ENCODE peak calls at places on chromosomes 7 and 10, in five cellular contexts. Q is H1, V is HEK293T, Z is HepG2, F is NT2/D1. C is an unnamed sample.

GRCh38 chr10:132066812-132067211 is 1.1 kb downstream of the JAKMIP3 start:
- DNase-seq in Q (no peak), V (no peak), Z (no peak), F (no peak), C (no peak)

GRCh38 chr10:102782698-102783540 is 39.2 kb downstream of the WBP1L start:
- DNase-seq in Q (no peak), V (no peak), Z (no peak), F (no peak), C (no peak)

GRCh38 chr7:103989200-103989784 is at the start of gene RELN:
- DNase-seq in Q (no peak), V (peak; percentile 40), Z (peak; percentile 48), F (no peak), C (no peak)

GRCh38 chr10:34543716-34544115 is 271.4 kb downstream of the PARD3 start:
- DNase-seq in Q (no peak), V (no peak), Z (no peak), F (no peak), C (no peak)

GRCh38 chr10:132637477-132638129 is 100.0 kb downstream of the INPP5A start:
- DNase-seq in Q (no peak), V (peak; percentile 81), Z (peak; percentile 59), F (peak; percentile 40), C (peak; percentile 43)

GRCh38 chr7:82677064-82677463 is 233.5 kb upstream of the CACNA2D1 start:
- DNase-seq in Q (no peak), V (no peak), Z (no peak), F (no peak), C (no peak)

GRCh38 chr7:23018747-23019146 is 4.8 kb upstream of the HYCC1 start:
- DNase-seq in Q (no peak), V (no peak), Z (no peak), F (no peak), C (no peak)

GRCh38 chr7:127620406-127621233 is 2.7 kb upstream of the PAX4 start:
- DNase-seq in Q (no peak), V (no peak), Z (no peak), F (no peak), C (no peak)

GRCh38 chr7:147523056-147523455 is 1067.5 kb upstream of the C7orf33 start:
- DNase-seq in Q (no peak), V (no peak), Z (no peak), F (no peak), C (no peak)

GRCh38 chr10:89296227-89296648 is 5.6 kb upstream of the IFIT2 start:
- DNase-seq in Q (no peak), V (no peak), Z (no peak), F (no peak), C (no peak)

GRCh38 chr10:87751274-87751673 is 66.8 kb downstream of the ATAD1 start:
- DNase-seq in Q (no peak), V (no peak), Z (no peak), F (no peak), C (no peak)

GRCh38 chr10:117162093-117163021 is 24.3 kb upstream of the VAX1 start:
- DNase-seq in Q (no peak), V (no peak), Z (no peak), F (no peak), C (no peak)

GRCh38 chr7:2466675-2467074 is 9.5 kb downstream of the GRIFIN start:
- DNase-seq in Q (no peak), V (no peak), Z (no peak), F (no peak), C (no peak)
- TF ChIP-seq SUZ12 in Q (no peak), V (no peak), Z (no peak), F (no peak), C (no peak)

DNA sequence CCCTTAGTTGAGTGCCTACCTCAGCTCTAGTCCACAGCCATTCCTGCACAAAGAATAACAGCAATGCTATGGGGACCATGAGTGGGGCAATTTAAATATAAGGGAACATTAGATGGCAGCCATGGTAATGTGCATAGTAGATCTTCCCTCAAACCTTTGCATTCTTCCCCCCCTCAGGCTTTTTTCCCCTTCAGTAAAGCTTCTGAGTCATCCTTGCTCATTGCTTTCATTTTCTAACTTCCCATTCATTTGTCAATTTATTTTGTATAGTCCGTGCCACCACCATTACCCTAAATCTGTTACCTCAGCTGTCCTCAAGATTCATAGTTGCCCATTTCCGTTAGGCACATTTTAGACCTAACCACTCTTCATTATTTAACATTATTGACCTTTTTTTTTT is 10.7 kb downstream of the HECTD2 start:
- DNase-seq in Q (no peak), V (no peak), Z (no peak), F (no peak), C (no peak)
- TF ChIP-seq SUZ12 in Q (no peak), V (no peak), Z (no peak), F (no peak), C (no peak)

GRCh38 chr7:136133491-136133990 is 156.4 kb upstream of the MTPN start:
- DNase-seq in Q (no peak), V (no peak), Z (no peak), F (no peak), C (no peak)
- TF ChIP-seq SUZ12 in Q (no peak), V (no peak), Z (no peak), F (no peak), C (no peak)

GRCh38 chr10:15342970-15343369 is 28.1 kb downstream of the FAM171A1 start:
- DNase-seq in Q (no peak), V (no peak), Z (no peak), F (no peak), C (no peak)

GRCh38 chr10:15346440-15347141 is 24.5 kb downstream of the FAM171A1 start:
- DNase-seq in Q (no peak), V (no peak), Z (no peak), F (no peak), C (no peak)

GRCh38 chr10:15345450-15345849 is 25.6 kb downstream of the FAM171A1 start:
- DNase-seq in Q (no peak), V (no peak), Z (no peak), F (no peak), C (no peak)

GRCh38 chr10:15344256-15344875 is 26.7 kb downstream of the FAM171A1 start:
- DNase-seq in Q (no peak), V (no peak), Z (peak; percentile 40), F (no peak), C (no peak)

GRCh38 chr10:15344876-15345285 is 26.2 kb downstream of the FAM171A1 start:
- DNase-seq in Q (no peak), V (no peak), Z (peak; percentile 98), F (no peak), C (no peak)
- TF ChIP-seq SUZ12 in Q (no peak), V (no peak), Z (no peak), F (no peak), C (no peak)

GRCh38 chr7:137390076-137390475 is 46.5 kb upstream of the PTN start:
- DNase-seq in Q (no peak), V (no peak), Z (no peak), F (no peak), C (no peak)
- TF ChIP-seq SUZ12 in Q (no peak), V (no peak), Z (no peak), F (no peak), C (no peak)

DNA sequence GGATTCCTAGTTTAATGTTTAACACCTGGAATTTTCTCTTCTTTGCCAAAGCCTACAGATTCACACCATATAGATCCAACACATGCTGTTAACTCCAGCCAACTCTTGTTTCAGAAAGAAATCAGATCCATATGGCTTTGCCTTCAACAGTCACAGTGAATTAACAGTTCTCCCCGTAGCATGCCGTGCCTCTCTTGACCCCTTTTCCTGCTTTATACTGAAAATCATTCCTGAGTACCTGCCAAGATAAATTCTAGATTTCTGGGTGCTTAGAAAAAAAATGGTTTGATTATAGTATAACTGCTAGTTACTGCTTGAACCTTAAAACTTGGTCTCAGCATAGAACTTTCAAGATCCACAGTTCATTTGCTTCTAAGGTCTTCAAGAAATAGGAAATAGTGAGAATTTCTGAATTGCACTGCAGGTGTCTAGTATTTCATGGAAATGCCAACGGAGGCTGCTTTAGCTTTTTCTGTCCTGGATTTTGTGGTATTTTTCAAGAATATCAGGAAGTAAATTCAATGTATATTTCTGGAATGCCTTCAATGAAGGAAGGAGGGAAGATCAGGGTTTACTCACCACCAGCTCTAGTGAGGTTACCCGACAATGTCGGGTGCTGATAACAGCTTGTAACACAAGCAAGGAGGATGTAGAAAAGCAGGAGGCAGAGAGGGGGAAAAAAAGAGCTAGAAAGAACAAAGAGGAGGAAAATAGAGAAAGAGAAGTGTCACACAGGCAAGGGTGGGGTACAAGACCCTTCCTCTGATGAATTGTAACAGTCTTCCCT is 6.6 kb downstream of the AASS start:
- DNase-seq in Q (no peak), V (no peak), Z (no peak), F (no peak), C (no peak)
- TF ChIP-seq SUZ12 in Q (no peak), V (no peak), Z (no peak), F (no peak), C (no peak)